ENCODE peak calls at places on chromosome 7, in four cellular contexts. M is ascending aorta, L is breast epithelium, V is heart right ventricle. B is an unnamed sample.

GRCh38 chr7:97116308-97116707 is 1.2 kb upstream of the SDHAF3 start:
- DNase-seq in M (no peak), L (no peak), V (no peak), B (no peak)

GRCh38 chr7:1555813-1556540 is at the start of gene TMEM184A:
- DNase-seq in M (no peak), L (peak; percentile 79), V (peak; percentile 47), B (peak; percentile 77)

GRCh38 chr7:69457912-69458491 is 140.3 kb upstream of the AUTS2 start:
- DNase-seq in M (no peak), L (no peak), V (peak; percentile 68), B (no peak)

GRCh38 chr7:24290004-24290641 is 6.1 kb downstream of the NPY start:
- DNase-seq in M (no peak), L (no peak), V (no peak), B (no peak)

GRCh38 chr7:157565201-157565626 is 228.4 kb downstream of the DNAJB6 start:
- DNase-seq in M (no peak), L (no peak), V (no peak), B (no peak)

GRCh38 chr7:4132221-4132620 is 549.9 kb upstream of the FOXK1 start:
- DNase-seq in M (no peak), L (no peak), V (no peak), B (no peak)

GRCh38 chr7:32680259-32681173 is 185.2 kb downstream of the AVL9 start:
- DNase-seq in M (no peak), L (peak; percentile 80), V (no peak), B (no peak)

GRCh38 chr7:94367940-94368339 is 26.8 kb upstream of the COL1A2 start:
- DNase-seq in M (no peak), L (no peak), V (no peak), B (no peak)

GRCh38 chr7:94409561-94409960 is 14.9 kb downstream of the COL1A2 start:
- DNase-seq in M (no peak), L (no peak), V (no peak), B (no peak)

GRCh38 chr7:94338921-94339371 is 55.7 kb upstream of the COL1A2 start:
- DNase-seq in M (no peak), L (no peak), V (no peak), B (no peak)

GRCh38 chr7:109864263-109864662 is 1226.7 kb upstream of the LRRN3 start:
- DNase-seq in M (no peak), L (no peak), V (no peak), B (no peak)

GRCh38 chr7:157751351-157751750 is 414.5 kb downstream of the DNAJB6 start:
- DNase-seq in M (no peak), L (no peak), V (no peak), B (no peak)

GRCh38 chr7:98125758-98126157 is 19.1 kb downstream of the LMTK2 start:
- DNase-seq in M (no peak), L (no peak), V (no peak), B (no peak)

GRCh38 chr7:23604296-23604640 is 7.1 kb downstream of the CCDC126 start:
- DNase-seq in M (no peak), L (no peak), V (no peak), B (no peak)

GRCh38 chr7:74633451-74633921 is 24.0 kb upstream of the GTF2I start:
- DNase-seq in M (no peak), L (peak; percentile 53), V (no peak), B (no peak)

GRCh38 chr7:135210818-135211178 is 528 bp downstream of the WDR91 start:
- DNase-seq in M (no peak), L (no peak), V (no peak), B (no peak)

GRCh38 chr7:36943591-36944430 is 219.5 kb upstream of the AOAH start:
- DNase-seq in M (no peak), L (no peak), V (no peak), B (no peak)

GRCh38 chr7:36945612-36946400 is 221.5 kb upstream of the AOAH start:
- DNase-seq in M (no peak), L (no peak), V (no peak), B (no peak)

GRCh38 chr7:36944843-36945242 is 220.5 kb upstream of the AOAH start:
- DNase-seq in M (no peak), L (no peak), V (no peak), B (no peak)

GRCh38 chr7:36949711-36950600 is 225.7 kb upstream of the AOAH start:
- DNase-seq in M (no peak), L (peak; percentile 28), V (no peak), B (peak; percentile 34)

GRCh38 chr7:36946401-36946739 is 222.1 kb upstream of the AOAH start:
- DNase-seq in M (no peak), L (no peak), V (no peak), B (no peak)
- H3K4me1 ChIP-seq in M (no peaks in the 10 kb centered on the region), L (no peaks in the 10 kb centered on the region), V (peaks cover 31% of the 10 kb centered on the region), B (no peaks in the 10 kb centered on the region)

GRCh38 chr7:25522727-25523126 is 294.4 kb upstream of the NPVF start:
- DNase-seq in M (no peak), L (no peak), V (no peak), B (no peak)

GRCh38 chr7:25515876-25516275 is 287.6 kb upstream of the NPVF start:
- DNase-seq in M (no peak), L (no peak), V (no peak), B (no peak)

GRCh38 chr7:25519962-25520562 is 291.8 kb upstream of the NPVF start:
- DNase-seq in M (no peak), L (no peak), V (no peak), B (no peak)

GRCh38 chr7:25517906-25518305 is 289.6 kb upstream of the NPVF start:
- DNase-seq in M (no peak), L (no peak), V (no peak), B (no peak)

DNA sequence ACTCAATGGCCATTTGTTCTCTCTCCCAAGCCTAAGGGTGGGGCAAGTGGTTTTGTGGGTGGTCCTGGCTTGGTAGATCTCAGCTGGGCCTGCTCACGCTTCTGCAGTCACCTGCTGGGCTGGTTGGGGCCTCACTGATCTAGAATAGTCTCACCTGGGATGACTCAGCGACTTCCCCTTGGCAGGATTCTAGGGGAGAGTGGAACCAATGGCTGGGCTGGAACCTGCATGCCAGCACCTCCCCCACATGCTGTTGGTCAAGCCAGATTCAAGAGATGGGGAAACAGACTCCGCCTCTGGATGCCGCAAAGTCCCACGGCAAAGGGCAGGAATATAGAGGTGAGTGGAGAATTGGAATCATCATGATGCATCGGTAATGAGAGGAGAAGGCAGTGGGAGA is 292.9 kb upstream of the NPVF start:
- DNase-seq in M (no peak), L (no peak), V (no peak), B (no peak)
- H3K27ac ChIP-seq in M (no peak overlapping the region), L (no peak overlapping the region), V (no peak overlapping the region), B (no peak overlapping the region)

GRCh38 chr7:92794846-92795245 is 41.5 kb downstream of the CDK6 start:
- DNase-seq in M (no peak), L (no peak), V (no peak), B (no peak)
- H3K4me1 ChIP-seq in M (no peaks in the 10 kb centered on the region), L (no peaks in the 10 kb centered on the region), V (peaks cover 70% of the 10 kb centered on the region), B (peaks cover 41% of the 10 kb centered on the region)

GRCh38 chr7:149329787-149330334 is 67.9 kb downstream of the ZNF783 start:
- DNase-seq in M (no peak), L (no peak), V (no peak), B (no peak)

GRCh38 chr7:149325248-149325647 is 63.3 kb downstream of the ZNF783 start:
- DNase-seq in M (no peak), L (no peak), V (no peak), B (no peak)

GRCh38 chr7:149333321-149333717 is 71.3 kb downstream of the ZNF783 start:
- DNase-seq in M (no peak), L (no peak), V (no peak), B (no peak)

GRCh38 chr7:149330914-149331567 is 69.0 kb downstream of the ZNF783 start:
- DNase-seq in M (no peak), L (no peak), V (no peak), B (no peak)

DNA sequence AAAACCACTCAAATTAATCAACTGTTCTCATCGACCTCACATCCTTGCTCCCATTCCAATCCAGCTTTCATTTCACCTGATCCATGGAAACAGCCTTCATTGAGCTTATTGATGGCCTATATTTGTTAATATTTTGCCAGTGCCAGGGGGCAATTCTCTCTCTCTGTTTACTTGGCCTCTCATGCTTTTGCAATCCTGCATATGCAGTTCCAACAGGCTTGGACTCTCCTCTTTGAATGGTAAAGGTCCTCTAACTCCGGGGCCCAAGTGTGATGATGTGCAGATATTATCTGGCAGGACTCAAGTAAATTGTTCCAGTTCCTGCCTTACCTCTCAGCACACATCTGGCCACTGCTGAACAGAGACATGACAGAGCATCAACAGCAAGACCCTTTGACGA is 67.3 kb downstream of the ZNF783 start:
- DNase-seq in M (no peak), L (no peak), V (no peak), B (no peak)
- H3K27ac ChIP-seq in M (no peak overlapping the region), L (no peak overlapping the region), V (no peak overlapping the region), B (no peak overlapping the region)

GRCh38 chr7:129918922-129919321 is 33.8 kb downstream of the UBE2H start:
- DNase-seq in M (no peak), L (no peak), V (no peak), B (no peak)
- H3K4me1 ChIP-seq in M (no peaks in the 10 kb centered on the region), L (no peaks in the 10 kb centered on the region), V (peaks cover 97% of the 10 kb centered on the region), B (peaks cover 2% of the 10 kb centered on the region)

B was measured in lung.